ENCODE peak calls at places on chromosomes 12 and 14, in nine cellular contexts. I, S, D, H, R, Q, P, E and T are unnamed samples.

GRCh38 chr12:129964826-129965457 is 61.1 kb upstream of the TMEM132D start:
- DNase-seq in I (no peak), S (no peak), D (no peak), H (no peak), R (no peak), Q (no peak), P (no peak), E (no peak), T (no peak)

GRCh38 chr12:19306366-19306765 is 132.9 kb upstream of the AEBP2 start:
- DNase-seq in I (no peak), S (no peak), D (no peak), H (no peak), R (no peak), Q (no peak), P (no peak), E (no peak), T (no peak)

GRCh38 chr14:100888789-100889315 is 14.7 kb downstream of the RTL1 start:
- DNase-seq in I (no peak), S (no peak), D (no peak), H (no peak), R (no peak), Q (no peak), P (no peak), E (peak), T (no peak)

GRCh38 chr12:68981536-68981935 is 48.6 kb upstream of the CPM start:
- DNase-seq in I (no peak), S (no peak), D (no peak), H (no peak), R (no peak), Q (no peak), P (no peak), E (peak), T (no peak)

GRCh38 chr12:124909831-124910560 is 4.5 kb downstream of the UBC start:
- DNase-seq in I (no peak), S (no peak), D (no peak), H (no peak), R (no peak), Q (no peak), P (no peak), E (peak), T (no peak)

GRCh38 chr14:77761205-77761931 is 412 bp upstream of the SNW1 start:
- DNase-seq in I (peak), S (no peak), D (no peak), H (no peak), R (peak), Q (peak), P (no peak), E (peak), T (no peak)

GRCh38 chr14:77024171-77024627 is 4.3 kb downstream of the IRF2BPL start:
- DNase-seq in I (no peak), S (no peak), D (no peak), H (no peak), R (no peak), Q (peak), P (no peak), E (peak), T (peak)

GRCh38 chr14:75969126-75969525 is 12.7 kb downstream of the TGFB3 start:
- DNase-seq in I (no peak), S (no peak), D (no peak), H (no peak), R (no peak), Q (no peak), P (no peak), E (no peak), T (no peak)

GRCh38 chr12:1289371-1290155 is 298.5 kb downstream of the ERC1 start:
- DNase-seq in I (no peak), S (no peak), D (no peak), H (no peak), R (no peak), Q (no peak), P (no peak), E (no peak), T (no peak)

GRCh38 chr12:115223322-115223721 is 539.3 kb upstream of the TBX3 start:
- DNase-seq in I (no peak), S (no peak), D (no peak), H (peak), R (no peak), Q (peak), P (no peak), E (peak), T (no peak)

GRCh38 chr14:53231166-53231565 is 78.0 kb upstream of the DDHD1 start:
- DNase-seq in I (no peak), S (no peak), D (no peak), H (no peak), R (no peak), Q (no peak), P (no peak), E (no peak), T (no peak)

GRCh38 chr14:35332517-35333346 is 40.5 kb downstream of the PSMA6 start:
- DNase-seq in I (no peak), S (peak), D (no peak), H (no peak), R (no peak), Q (no peak), P (no peak), E (no peak), T (no peak)

GRCh38 chr12:26396402-26396801 is 201.0 kb downstream of the SSPN start:
- DNase-seq in I (no peak), S (no peak), D (no peak), H (no peak), R (no peak), Q (no peak), P (no peak), E (no peak), T (no peak)

GRCh38 chr14:63564318-63564717 is 21.1 kb upstream of the PPP2R5E start:
- DNase-seq in I (peak), S (no peak), D (no peak), H (no peak), R (no peak), Q (peak), P (no peak), E (peak), T (no peak)

GRCh38 chr14:64966976-64967375 is 5.2 kb downstream of the RAB15 start:
- DNase-seq in I (no peak), S (peak), D (no peak), H (no peak), R (peak), Q (no peak), P (no peak), E (no peak), T (no peak)

GRCh38 chr14:75223664-75224154 is 47.3 kb upstream of the TMED10 start:
- DNase-seq in I (no peak), S (no peak), D (no peak), H (no peak), R (peak), Q (no peak), P (no peak), E (no peak), T (no peak)

DNA sequence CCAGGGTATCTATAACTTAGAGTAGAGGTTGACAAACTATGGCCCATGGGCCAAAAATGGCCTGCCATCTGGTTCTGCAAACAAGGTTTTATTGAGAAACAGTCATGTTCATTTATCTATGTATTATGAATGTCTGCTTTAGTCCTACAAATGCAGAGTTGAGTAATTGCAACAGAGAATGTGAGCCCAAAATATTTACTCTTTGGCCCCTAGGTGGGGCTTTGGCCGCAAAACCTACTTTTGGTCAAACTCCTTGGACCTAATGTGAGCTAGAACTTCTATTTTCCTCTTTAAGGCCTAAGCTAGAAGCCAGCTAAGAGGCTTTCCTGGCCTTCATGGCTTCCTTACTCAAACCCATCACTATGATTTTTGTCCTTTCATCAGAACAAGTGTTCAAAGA is 379.1 kb downstream of the NELL2 start:
- DNase-seq in I (no peak), S (no peak), D (no peak), H (no peak), R (no peak), Q (no peak), P (no peak), E (no peak), T (no peak)
- TF ChIP-seq CTCF in I (no peak), S (no peak), D (no peak), H (no peak), R (no peak), Q (no peak), P (no peak), E (no peak), T (no peak)

GRCh38 chr12:131332224-131332623 is 378.5 kb downstream of the ADGRD1 start:
- DNase-seq in I (no peak), S (no peak), D (no peak), H (no peak), R (no peak), Q (no peak), P (no peak), E (no peak), T (no peak)
- TF ChIP-seq CTCF in I (no peak), S (no peak), D (no peak), H (no peak), R (no peak), Q (no peak), P (no peak), E (no peak), T (no peak)

GRCh38 chr12:111169032-111169431 is 199.9 kb downstream of the PHETA1 start:
- DNase-seq in I (no peak), S (no peak), D (no peak), H (no peak), R (no peak), Q (no peak), P (no peak), E (no peak), T (no peak)

GRCh38 chr12:111166779-111167540 is 201.9 kb downstream of the PHETA1 start:
- DNase-seq in I (no peak), S (no peak), D (no peak), H (no peak), R (no peak), Q (no peak), P (no peak), E (peak), T (no peak)

GRCh38 chr12:111170559-111170958 is 198.3 kb downstream of the PHETA1 start:
- DNase-seq in I (no peak), S (no peak), D (no peak), H (no peak), R (no peak), Q (no peak), P (no peak), E (no peak), T (no peak)

GRCh38 chr12:111171334-111171733 is 197.6 kb downstream of the PHETA1 start:
- DNase-seq in I (no peak), S (no peak), D (no peak), H (no peak), R (no peak), Q (no peak), P (no peak), E (no peak), T (no peak)

GRCh38 chr12:111168009-111168786 is 200.7 kb downstream of the PHETA1 start:
- DNase-seq in I (no peak), S (no peak), D (no peak), H (no peak), R (no peak), Q (no peak), P (no peak), E (no peak), T (no peak)
- TF ChIP-seq CTCF in I (no peak), S (no peak), D (no peak), H (no peak), R (no peak), Q (no peak), P (no peak), E (no peak), T (no peak)

GRCh38 chr12:24770334-24770733 is 178.6 kb downstream of the BCAT1 start:
- DNase-seq in I (no peak), S (no peak), D (no peak), H (no peak), R (no peak), Q (no peak), P (no peak), E (peak), T (no peak)
- TF ChIP-seq CTCF in I (no peak), S (no peak), D (no peak), H (no peak), R (no peak), Q (no peak), P (no peak), E (no peak), T (no peak)

GRCh38 chr14:46325157-46325556 is 326.4 kb downstream of the RPL10L start:
- DNase-seq in I (no peak), S (no peak), D (no peak), H (no peak), R (no peak), Q (no peak), P (no peak), E (no peak), T (no peak)
- TF ChIP-seq CTCF in I (no peak), S (no peak), D (no peak), H (no peak), R (no peak), Q (no peak), P (no peak), E (no peak), T (no peak)

GRCh38 chr12:127559349-127560040 is 707.5 kb upstream of the TMEM132C start:
- DNase-seq in I (peak), S (no peak), D (no peak), H (peak), R (no peak), Q (peak), P (no peak), E (peak), T (peak)
- TF ChIP-seq CTCF in I (no peak), S (peak), D (no peak), H (peak), R (no peak), Q (peak), P (no peak), E (no peak), T (peak)